ENCODE peak calls at places on chromosome 6, in four cellular contexts. One of them, this sample, is unnamed.

GRCh38 chr6:90175627-90176538 is 120.8 kb downstream of the BACH2 start:
- DNase-seq in foreskin melanocyte: no peak
- DNase-seq in activated naive CD4-positive, alpha-beta T cell: peak
- DNase-seq in cerebellum: no peak
- DNase-seq in this sample: no peak

GRCh38 chr6:31907158-31907813 is 5.4 kb upstream of the ZBTB12 start:
- DNase-seq in foreskin melanocyte: no peak
- DNase-seq in activated naive CD4-positive, alpha-beta T cell: no peak
- DNase-seq in cerebellum: no peak
- DNase-seq in this sample: no peak

GRCh38 chr6:13044390-13044789 is 283.9 kb downstream of the TBC1D7 start:
- DNase-seq in foreskin melanocyte: no peak
- DNase-seq in activated naive CD4-positive, alpha-beta T cell: no peak
- DNase-seq in cerebellum: no peak
- DNase-seq in this sample: peak

GRCh38 chr6:158706369-158706982 is 56.6 kb downstream of the SYTL3 start:
- DNase-seq in foreskin melanocyte: peak
- DNase-seq in activated naive CD4-positive, alpha-beta T cell: no peak
- DNase-seq in cerebellum: peak
- DNase-seq in this sample: peak

GRCh38 chr6:139776051-139776450 is 401.6 kb upstream of the CITED2 start:
- DNase-seq in foreskin melanocyte: no peak
- DNase-seq in activated naive CD4-positive, alpha-beta T cell: no peak
- DNase-seq in cerebellum: no peak
- DNase-seq in this sample: peak

GRCh38 chr6:151374024-151374423 is 17.3 kb downstream of the ZBTB2 start:
- DNase-seq in foreskin melanocyte: no peak
- DNase-seq in activated naive CD4-positive, alpha-beta T cell: no peak
- DNase-seq in cerebellum: no peak
- DNase-seq in this sample: no peak

GRCh38 chr6:83613378-83613777 is 95.5 kb downstream of the SNAP91 start:
- DNase-seq in foreskin melanocyte: no peak
- DNase-seq in activated naive CD4-positive, alpha-beta T cell: no peak
- DNase-seq in cerebellum: no peak
- DNase-seq in this sample: no peak

GRCh38 chr6:21587925-21588811 is 5.4 kb upstream of the SOX4 start:
- DNase-seq in foreskin melanocyte: peak
- DNase-seq in activated naive CD4-positive, alpha-beta T cell: no peak
- DNase-seq in cerebellum: peak
- DNase-seq in this sample: no peak

GRCh38 chr6:149962461-149963211 is 1.1 kb upstream of the ULBP1 start:
- DNase-seq in foreskin melanocyte: no peak
- DNase-seq in activated naive CD4-positive, alpha-beta T cell: no peak
- DNase-seq in cerebellum: no peak
- DNase-seq in this sample: no peak

GRCh38 chr6:110392727-110393126 is 22.6 kb downstream of the DDO start:
- DNase-seq in foreskin melanocyte: no peak
- DNase-seq in activated naive CD4-positive, alpha-beta T cell: no peak
- DNase-seq in cerebellum: no peak
- DNase-seq in this sample: no peak

GRCh38 chr6:83252717-83253116 is 59.6 kb downstream of the RWDD2A start:
- DNase-seq in foreskin melanocyte: no peak
- DNase-seq in activated naive CD4-positive, alpha-beta T cell: no peak
- DNase-seq in cerebellum: no peak
- DNase-seq in this sample: no peak

GRCh38 chr6:165566088-165566828 is 96.8 kb downstream of the PDE10A start:
- DNase-seq in foreskin melanocyte: no peak
- DNase-seq in activated naive CD4-positive, alpha-beta T cell: no peak
- DNase-seq in cerebellum: no peak
- DNase-seq in this sample: no peak

GRCh38 chr6:167350731-167351655 is 26.1 kb downstream of the TTLL2 start:
- DNase-seq in foreskin melanocyte: peak
- DNase-seq in activated naive CD4-positive, alpha-beta T cell: peak
- DNase-seq in cerebellum: peak
- DNase-seq in this sample: peak

GRCh38 chr6:155955038-155955437 is 499.4 kb upstream of the NOX3 start:
- DNase-seq in foreskin melanocyte: no peak
- DNase-seq in activated naive CD4-positive, alpha-beta T cell: no peak
- DNase-seq in cerebellum: no peak
- DNase-seq in this sample: no peak

GRCh38 chr6:12208190-12208589 is 82.0 kb upstream of the EDN1 start:
- DNase-seq in foreskin melanocyte: no peak
- DNase-seq in activated naive CD4-positive, alpha-beta T cell: no peak
- DNase-seq in cerebellum: no peak
- DNase-seq in this sample: no peak

GRCh38 chr6:129889580-129889979 is 28.5 kb upstream of the TMEM244 start:
- DNase-seq in foreskin melanocyte: peak
- DNase-seq in activated naive CD4-positive, alpha-beta T cell: no peak
- DNase-seq in cerebellum: no peak
- DNase-seq in this sample: peak

GRCh38 chr6:4486543-4487319 is 289.5 kb upstream of the CDYL start:
- DNase-seq in foreskin melanocyte: no peak
- DNase-seq in activated naive CD4-positive, alpha-beta T cell: no peak
- DNase-seq in cerebellum: no peak
- DNase-seq in this sample: no peak

GRCh38 chr6:44636576-44637248 is 249.2 kb downstream of the CDC5L start:
- DNase-seq in foreskin melanocyte: no peak
- DNase-seq in activated naive CD4-positive, alpha-beta T cell: no peak
- DNase-seq in cerebellum: peak
- DNase-seq in this sample: no peak

GRCh38 chr6:138286698-138287097 is 68.4 kb upstream of the PBOV1 start:
- DNase-seq in foreskin melanocyte: no peak
- DNase-seq in activated naive CD4-positive, alpha-beta T cell: no peak
- DNase-seq in cerebellum: no peak
- DNase-seq in this sample: no peak

GRCh38 chr6:139583420-139583819 is 209.0 kb upstream of the CITED2 start:
- DNase-seq in foreskin melanocyte: no peak
- DNase-seq in activated naive CD4-positive, alpha-beta T cell: no peak
- DNase-seq in cerebellum: no peak
- DNase-seq in this sample: no peak

GRCh38 chr6:54419885-54420284 is 111.6 kb downstream of the TINAG start:
- DNase-seq in foreskin melanocyte: no peak
- DNase-seq in activated naive CD4-positive, alpha-beta T cell: no peak
- DNase-seq in cerebellum: no peak
- DNase-seq in this sample: no peak

GRCh38 chr6:163404825-163405265 is 9.7 kb upstream of the QKI start:
- DNase-seq in foreskin melanocyte: no peak
- DNase-seq in activated naive CD4-positive, alpha-beta T cell: no peak
- DNase-seq in cerebellum: no peak
- DNase-seq in this sample: no peak

GRCh38 chr6:48101277-48101676 is 9.7 kb downstream of the PTCHD4 start:
- DNase-seq in foreskin melanocyte: no peak
- DNase-seq in activated naive CD4-positive, alpha-beta T cell: no peak
- DNase-seq in cerebellum: no peak
- DNase-seq in this sample: peak

GRCh38 chr6:132253906-132254305 is 147.4 kb downstream of the MOXD1 start:
- DNase-seq in foreskin melanocyte: no peak
- DNase-seq in activated naive CD4-positive, alpha-beta T cell: no peak
- DNase-seq in cerebellum: no peak
- DNase-seq in this sample: no peak

GRCh38 chr6:35710241-35710847 is 21.6 kb upstream of the FKBP5 start:
- DNase-seq in foreskin melanocyte: no peak
- DNase-seq in activated naive CD4-positive, alpha-beta T cell: no peak
- DNase-seq in cerebellum: no peak
- DNase-seq in this sample: no peak

GRCh38 chr6:108168501-108168979 is 2.7 kb downstream of the NR2E1 start:
- DNase-seq in foreskin melanocyte: no peak
- DNase-seq in activated naive CD4-positive, alpha-beta T cell: no peak
- DNase-seq in cerebellum: no peak
- DNase-seq in this sample: no peak

GRCh38 chr6:17867880-17868279 is 119.6 kb downstream of the KIF13A start:
- DNase-seq in foreskin melanocyte: no peak
- DNase-seq in activated naive CD4-positive, alpha-beta T cell: no peak
- DNase-seq in cerebellum: peak
- DNase-seq in this sample: no peak

GRCh38 chr6:41504526-41505021 is 41.6 kb upstream of the FOXP4 start:
- DNase-seq in foreskin melanocyte: no peak
- DNase-seq in activated naive CD4-positive, alpha-beta T cell: no peak
- DNase-seq in cerebellum: no peak
- DNase-seq in this sample: no peak

GRCh38 chr6:89270951-89271721 is 44.0 kb downstream of the GABRR2 start:
- DNase-seq in foreskin melanocyte: no peak
- DNase-seq in activated naive CD4-positive, alpha-beta T cell: no peak
- DNase-seq in cerebellum: no peak
- DNase-seq in this sample: no peak

GRCh38 chr6:134714679-134715078 is 235.2 kb downstream of the ALDH8A1 start:
- DNase-seq in foreskin melanocyte: no peak
- DNase-seq in activated naive CD4-positive, alpha-beta T cell: no peak
- DNase-seq in cerebellum: no peak
- DNase-seq in this sample: peak

GRCh38 chr6:168145747-168146596 is 67.0 kb upstream of the FRMD1 start:
- DNase-seq in foreskin melanocyte: no peak
- DNase-seq in activated naive CD4-positive, alpha-beta T cell: no peak
- DNase-seq in cerebellum: no peak
- DNase-seq in this sample: no peak

GRCh38 chr6:151063339-151063738 is 176.4 kb upstream of the AKAP12 start:
- DNase-seq in foreskin melanocyte: peak
- DNase-seq in activated naive CD4-positive, alpha-beta T cell: no peak
- DNase-seq in cerebellum: no peak
- DNase-seq in this sample: peak

GRCh38 chr6:161076211-161076677 is 84.7 kb downstream of the MAP3K4 start:
- DNase-seq in foreskin melanocyte: no peak
- DNase-seq in activated naive CD4-positive, alpha-beta T cell: no peak
- DNase-seq in cerebellum: no peak
- DNase-seq in this sample: no peak

GRCh38 chr6:135280375-135281136 is 99.4 kb downstream of the MYB start:
- DNase-seq in foreskin melanocyte: no peak
- DNase-seq in activated naive CD4-positive, alpha-beta T cell: no peak
- DNase-seq in cerebellum: peak
- DNase-seq in this sample: no peak

GRCh38 chr6:3749991-3750323 is 1.6 kb downstream of the PXDC1 start:
- DNase-seq in foreskin melanocyte: no peak
- DNase-seq in activated naive CD4-positive, alpha-beta T cell: no peak
- DNase-seq in cerebellum: no peak
- DNase-seq in this sample: no peak